ENCODE peak calls at places on chromosomes 2 and 18, in eight cellular contexts. F, K, T, E, D, V, B and N are unnamed samples.

GRCh38 chr2:47307066-47307465 is 95.9 kb upstream of the MSH2 start:
- DNase-seq in F (no peak), K (peak), T (no peak), E (no peak), D (no peak), V (no peak), B (no peak), N (no peak)

GRCh38 chr18:31658670-31659573 is 25.5 kb downstream of the B4GALT6 start:
- DNase-seq in F (no peak), K (peak), T (no peak), E (no peak), D (peak), V (no peak), B (peak), N (no peak)

GRCh38 chr2:237391140-237391539 is 22.8 kb downstream of the COL6A3 start:
- DNase-seq in F (no peak), K (no peak), T (no peak), E (no peak), D (no peak), V (no peak), B (no peak), N (no peak)

GRCh38 chr2:60481257-60481656 is 72.2 kb downstream of the BCL11A start:
- DNase-seq in F (no peak), K (no peak), T (no peak), E (no peak), D (no peak), V (no peak), B (no peak), N (no peak)

GRCh38 chr2:27162151-27163121 is 13.6 kb downstream of the TCF23 start:
- DNase-seq in F (no peak), K (peak), T (no peak), E (no peak), D (no peak), V (no peak), B (no peak), N (no peak)

GRCh38 chr2:40658917-40659316 is 207.0 kb upstream of the SLC8A1 start:
- DNase-seq in F (no peak), K (no peak), T (no peak), E (no peak), D (no peak), V (no peak), B (no peak), N (no peak)

GRCh38 chr2:170454471-170455372 is 260.4 kb upstream of the SP5 start:
- DNase-seq in F (no peak), K (no peak), T (no peak), E (no peak), D (no peak), V (no peak), B (no peak), N (no peak)

GRCh38 chr2:112342067-112342466 is 66.7 kb downstream of the ZC3H6 start:
- DNase-seq in F (no peak), K (no peak), T (no peak), E (no peak), D (no peak), V (no peak), B (no peak), N (no peak)

GRCh38 chr2:186308347-186308746 is 177.7 kb upstream of the ZC3H15 start:
- DNase-seq in F (peak), K (no peak), T (no peak), E (no peak), D (no peak), V (no peak), B (no peak), N (peak)

GRCh38 chr18:3059272-3059671 is 46.3 kb upstream of the LPIN2 start:
- DNase-seq in F (no peak), K (no peak), T (no peak), E (no peak), D (no peak), V (no peak), B (peak), N (no peak)

GRCh38 chr18:10519366-10519765 is 6.5 kb upstream of the NAPG start:
- DNase-seq in F (no peak), K (no peak), T (no peak), E (no peak), D (no peak), V (no peak), B (no peak), N (no peak)

GRCh38 chr2:236177967-236178909 is 10.1 kb upstream of the GBX2 start:
- DNase-seq in F (peak), K (peak), T (peak), E (peak), D (peak), V (peak), B (peak), N (peak)